ENCODE peak calls at places on chromosome 15, in five cellular contexts. U is SK-N-SH, E is PC-3, H is HCT116, K is OCI-LY7. G is an unnamed sample.

GRCh38 chr15:79475312-79475711 is 43.2 kb downstream of the MINAR1 start:
- DNase-seq in H (no peak), E (no peak), K (no peak), U (no peak), G (no peak)

GRCh38 chr15:88990185-88990679 is 77.1 kb upstream of the MFGE8 start:
- DNase-seq in K (no peak), H (no peak), E (no peak), U (peak; percentile 43), G (no peak)

GRCh38 chr15:75149911-75150709 is 51.6 kb upstream of the C15orf39 start:
- DNase-seq in U (no peak), E (peak; percentile 96), H (peak; percentile 22), K (no peak), G (no peak)

GRCh38 chr15:36960179-36960946 is 140.0 kb downstream of the MEIS2 start:
- DNase-seq in H (no peak), U (no peak), K (no peak), E (no peak), G (no peak)

GRCh38 chr15:98959640-98960007 is 48.0 kb downstream of the PGPEP1L start:
- DNase-seq in K (no peak), H (no peak), U (no peak), E (no peak), G (peak; percentile 8)

GRCh38 chr15:79092382-79092781 is 1.8 kb upstream of the RASGRF1 start:
- DNase-seq in K (no peak), E (no peak), U (no peak), H (no peak), G (no peak)

GRCh38 chr15:39495871-39496459 is 84.9 kb upstream of the THBS1 start:
- DNase-seq in K (no peak), H (no peak), U (no peak), E (no peak), G (no peak)

GRCh38 chr15:78449220-78449999 is 11.4 kb downstream of the IREB2 start:
- DNase-seq in K (no peak), E (no peak), H (no peak), U (no peak), G (no peak)

GRCh38 chr15:31292391-31293020 is 34.1 kb upstream of the KLF13 start:
- DNase-seq in E (no peak), H (no peak), U (no peak), K (no peak), G (no peak)

GRCh38 chr15:99123706-99124451 is 19.0 kb downstream of the SYNM start:
- DNase-seq in U (peak; percentile 93), K (no peak), E (peak; percentile 96), H (peak; percentile 86), G (peak; percentile 87)

GRCh38 chr15:88312941-88313579 is 56.5 kb upstream of the NTRK3 start:
- DNase-seq in U (no peak), K (no peak), E (no peak), H (no peak), G (no peak)

GRCh38 chr15:97868964-97869363 is 91.5 kb upstream of the ARRDC4 start:
- DNase-seq in E (no peak), U (no peak), K (no peak), H (no peak), G (no peak)

GRCh38 chr15:80942746-80943565 is 46.7 kb downstream of the MESD start:
- DNase-seq in U (no peak), K (no peak), H (no peak), E (no peak), G (no peak)

GRCh38 chr15:26070095-26070532 is 207.0 kb upstream of the ATP10A start:
- DNase-seq in K (no peak), H (no peak), E (no peak), U (no peak), G (no peak)

GRCh38 chr15:46576611-46577010 is 941.8 kb downstream of the SQOR start:
- DNase-seq in U (no peak), H (no peak), K (no peak), E (peak; percentile 7), G (no peak)
- H3K9me2 ChIP-seq in U (no peaks in the 10 kb centered on the region), H (no peaks in the 10 kb centered on the region), K (no peaks in the 10 kb centered on the region), E (no peaks in the 10 kb centered on the region), G (no peaks in the 10 kb centered on the region)

DNA sequence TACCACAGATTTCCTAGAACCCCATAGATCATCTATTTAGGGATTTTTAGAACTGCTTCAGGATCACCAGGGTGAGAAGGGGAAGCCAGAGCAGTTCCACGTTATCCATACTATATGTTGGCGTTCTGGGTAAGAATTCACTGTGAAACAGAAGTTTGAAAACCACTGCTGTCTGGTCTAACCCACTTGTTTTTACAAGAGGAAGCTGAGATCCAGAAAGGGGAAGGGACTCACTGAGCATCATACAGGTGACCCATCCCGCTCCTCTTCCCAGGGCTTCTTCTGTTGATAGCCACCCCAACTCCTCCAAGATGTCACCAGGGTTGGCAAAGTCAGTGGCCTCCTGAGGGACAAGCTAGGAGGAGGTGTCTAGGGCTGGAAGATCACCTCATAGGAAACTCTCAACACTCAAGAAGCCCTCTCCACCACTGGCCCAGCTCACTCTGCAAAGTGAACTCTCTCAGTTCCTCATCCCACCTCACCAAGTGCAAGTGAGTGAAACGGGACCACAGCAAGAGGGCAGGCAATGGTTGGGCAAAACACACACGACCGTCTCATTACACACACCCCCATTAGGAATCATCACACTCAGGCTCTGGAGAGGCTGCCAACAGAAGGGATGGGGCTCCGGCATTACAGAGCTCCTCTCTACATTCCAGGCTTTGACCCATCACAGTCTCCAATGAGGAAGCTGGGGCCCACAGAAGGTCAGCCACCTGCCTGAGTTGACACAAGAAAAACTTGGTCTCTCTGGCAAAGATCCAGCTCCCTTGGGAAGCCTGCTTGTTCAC is 1.8 kb downstream of the DAPK2 start:
- DNase-seq in H (no peak), U (no peak), K (peak; percentile 76), E (no peak), G (no peak)
- H3K9me2 ChIP-seq in H (no peaks in the 10 kb centered on the region), U (no peaks in the 10 kb centered on the region), K (no peaks in the 10 kb centered on the region), E (no peaks in the 10 kb centered on the region), G (no peaks in the 10 kb centered on the region)

GRCh38 chr15:62253294-62253693 is 88.2 kb upstream of the C2CD4B start:
- DNase-seq in K (peak; percentile 2), U (no peak), H (no peak), E (no peak), G (no peak)
- H3K9me2 ChIP-seq in K (no peaks in the 10 kb centered on the region), U (no peaks in the 10 kb centered on the region), H (no peaks in the 10 kb centered on the region), E (no peaks in the 10 kb centered on the region), G (no peaks in the 10 kb centered on the region)

GRCh38 chr15:66186049-66186825 is 67.3 kb downstream of the MEGF11 start:
- DNase-seq in U (no peak), K (no peak), E (no peak), H (no peak), G (no peak)

GRCh38 chr15:66187271-66187670 is 66.3 kb downstream of the MEGF11 start:
- DNase-seq in H (no peak), E (no peak), U (no peak), K (no peak), G (no peak)

GRCh38 chr15:66188464-66188863 is 65.1 kb downstream of the MEGF11 start:
- DNase-seq in E (no peak), K (peak; percentile 62), U (no peak), H (no peak), G (no peak)

GRCh38 chr15:66193066-66193465 is 60.5 kb downstream of the MEGF11 start:
- DNase-seq in U (no peak), H (no peak), E (peak; percentile 24), K (no peak), G (no peak)

DNA sequence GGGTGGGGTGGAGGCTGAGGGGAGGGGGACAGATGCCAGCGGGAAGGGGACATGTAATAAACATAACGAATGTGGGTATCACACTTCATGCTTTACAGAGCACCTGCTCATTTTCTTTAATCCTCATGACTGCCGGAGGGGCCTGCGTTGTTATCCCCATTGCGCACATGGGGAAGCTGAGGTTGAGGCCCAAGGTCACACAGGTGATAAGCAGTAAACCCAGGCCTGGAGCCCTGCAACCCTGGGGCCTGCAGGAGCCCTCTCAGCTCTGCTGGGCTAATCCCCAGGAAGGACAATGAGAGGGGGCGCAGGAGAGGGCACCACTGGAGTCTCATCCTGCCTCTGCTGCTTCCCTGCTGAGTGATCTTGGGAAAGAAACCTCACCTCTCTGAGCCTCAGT is 64.3 kb downstream of the MEGF11 start:
- DNase-seq in H (no peak), E (no peak), U (no peak), K (no peak), G (no peak)
- H3K9me2 ChIP-seq in H (no peaks in the 10 kb centered on the region), E (no peaks in the 10 kb centered on the region), U (no peaks in the 10 kb centered on the region), K (no peaks in the 10 kb centered on the region), G (no peaks in the 10 kb centered on the region)

DNA sequence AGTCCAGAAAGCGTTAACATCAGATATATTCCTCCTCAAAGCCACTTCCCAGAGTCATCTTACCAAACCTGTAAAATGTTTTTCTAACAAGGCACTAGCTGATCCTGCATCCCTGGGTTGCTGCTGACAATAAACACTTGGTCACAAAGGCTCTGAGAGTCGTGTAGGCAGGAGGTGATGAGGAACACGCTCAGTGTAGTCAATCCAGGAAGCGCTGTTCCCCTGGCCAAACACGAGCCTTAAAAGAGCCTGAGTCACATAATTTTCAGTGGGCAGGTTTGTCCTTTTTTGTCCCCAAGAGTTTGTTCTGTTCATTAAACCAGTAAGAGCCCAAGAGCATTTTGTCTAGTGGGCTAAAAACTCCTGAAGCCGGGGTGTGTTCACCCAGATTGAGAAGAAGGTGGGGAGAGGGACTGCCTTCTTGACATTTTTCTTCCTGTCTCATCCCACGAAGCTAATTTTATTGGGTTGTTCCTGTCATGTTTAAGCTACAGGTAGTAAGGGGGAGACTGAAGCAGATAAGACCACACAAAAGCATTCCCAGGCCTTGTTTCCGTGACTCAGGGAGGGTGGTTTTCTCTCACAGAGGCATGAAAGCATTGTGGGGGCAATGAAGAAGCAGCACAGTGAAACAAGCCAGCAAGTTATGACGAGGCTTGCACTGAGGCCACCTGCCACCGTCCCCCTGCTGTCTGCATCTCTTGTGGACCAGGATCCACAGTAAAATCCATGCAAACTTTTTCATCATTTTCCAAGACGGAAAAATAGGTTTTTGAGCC is 73.7 kb downstream of the FOXB1 start:
- DNase-seq in H (no peak), U (no peak), E (no peak), K (no peak), G (no peak)
- H3K9me2 ChIP-seq in H (no peaks in the 10 kb centered on the region), U (no peaks in the 10 kb centered on the region), E (no peaks in the 10 kb centered on the region), K (no peaks in the 10 kb centered on the region), G (no peaks in the 10 kb centered on the region)

GRCh38 chr15:32867313-32867626 is 149.5 kb downstream of the GREM1 start:
- DNase-seq in E (peak; percentile 87), H (peak; percentile 68), U (no peak), K (no peak), G (peak; percentile 47)

GRCh38 chr15:32866486-32867312 is 148.9 kb downstream of the GREM1 start:
- DNase-seq in U (no peak), E (no peak), H (no peak), K (no peak), G (no peak)

GRCh38 chr15:32864051-32864450 is 146.2 kb downstream of the GREM1 start:
- DNase-seq in U (no peak), H (no peak), E (no peak), K (no peak), G (no peak)

GRCh38 chr15:32861741-32862140 is 143.9 kb downstream of the GREM1 start:
- DNase-seq in H (no peak), E (no peak), U (peak; percentile 13), K (no peak), G (no peak)

GRCh38 chr15:32864841-32865240 is 147.0 kb downstream of the GREM1 start:
- DNase-seq in H (no peak), E (no peak), K (no peak), U (no peak), G (no peak)
- H3K9me2 ChIP-seq in H (no peaks in the 10 kb centered on the region), E (no peaks in the 10 kb centered on the region), K (no peaks in the 10 kb centered on the region), U (no peaks in the 10 kb centered on the region), G (no peaks in the 10 kb centered on the region)

G was measured in PC-9.